ENCODE peak calls at places on chromosomes 2 and 18, in four cellular contexts. One of them, this sample, is unnamed.

GRCh38 chr2:64491426-64491825 is 32.7 kb upstream of the AFTPH start:
- DNase-seq in HepG2: no peak
- DNase-seq in H1: no peak
- DNase-seq in HCT116: no peak
- DNase-seq in this sample: no peak

GRCh38 chr2:207711750-207712487 is 479 bp downstream of the CCNYL1 start:
- DNase-seq in HCT116: no peak
- DNase-seq in H1: no peak
- DNase-seq in HepG2: no peak
- DNase-seq in this sample: peak; percentile 23

GRCh38 chr2:235008584-235009044 is 56.8 kb downstream of the SH3BP4 start:
- DNase-seq in HCT116: peak; percentile 69
- DNase-seq in HepG2: peak; percentile 55
- DNase-seq in H1: no peak
- DNase-seq in this sample: no peak

GRCh38 chr2:135850811-135851668 is 14.1 kb upstream of the LCT start:
- DNase-seq in H1: no peak
- DNase-seq in HCT116: no peak
- DNase-seq in HepG2: peak; percentile 30
- DNase-seq in this sample: no peak

GRCh38 chr2:217691920-217692666 is 310.7 kb downstream of the TNS1 start:
- DNase-seq in HepG2: no peak
- DNase-seq in HCT116: no peak
- DNase-seq in H1: no peak
- DNase-seq in this sample: no peak

GRCh38 chr2:101442667-101443061 is 32.2 kb downstream of the RFX8 start:
- DNase-seq in HepG2: peak; percentile 59
- DNase-seq in H1: no peak
- DNase-seq in HCT116: peak; percentile 12
- DNase-seq in this sample: no peak

GRCh38 chr2:30147715-30148611 is 1.2 kb downstream of the YPEL5 start:
- DNase-seq in HCT116: no peak
- DNase-seq in HepG2: peak; percentile 44
- DNase-seq in H1: no peak
- DNase-seq in this sample: peak; percentile 93

GRCh38 chr18:57771183-57771582 is 31.9 kb downstream of the ATP8B1 start:
- DNase-seq in H1: no peak
- DNase-seq in HepG2: no peak
- DNase-seq in HCT116: no peak
- DNase-seq in this sample: no peak

GRCh38 chr2:209988010-209988409 is 14.4 kb upstream of the RPE start:
- DNase-seq in H1: no peak
- DNase-seq in HepG2: no peak
- DNase-seq in HCT116: no peak
- DNase-seq in this sample: peak; percentile 19

GRCh38 chr2:188811522-188811921 is 162.7 kb upstream of the COL3A1 start:
- DNase-seq in HCT116: no peak
- DNase-seq in HepG2: no peak
- DNase-seq in H1: no peak
- DNase-seq in this sample: no peak

GRCh38 chr2:39631715-39632114 is 34.0 kb upstream of the TMEM178A start:
- DNase-seq in HepG2: no peak
- DNase-seq in HCT116: no peak
- DNase-seq in H1: no peak
- DNase-seq in this sample: peak; percentile 37

GRCh38 chr2:170092475-170092874 is 85.5 kb upstream of the MYO3B start:
- DNase-seq in HCT116: no peak
- DNase-seq in H1: no peak
- DNase-seq in HepG2: no peak
- DNase-seq in this sample: no peak

GRCh38 chr2:120576509-120577474 is 158.9 kb upstream of the GLI2 start:
- DNase-seq in HepG2: no peak
- DNase-seq in HCT116: no peak
- DNase-seq in H1: no peak
- DNase-seq in this sample: no peak

GRCh38 chr2:210288376-210288775 is 26.6 kb downstream of the MYL1 start:
- DNase-seq in HCT116: no peak
- DNase-seq in HepG2: no peak
- DNase-seq in H1: no peak
- DNase-seq in this sample: no peak

GRCh38 chr2:189552991-189553404 is 27.6 kb downstream of the SLC40A1 start:
- DNase-seq in HepG2: peak; percentile 87
- DNase-seq in H1: no peak
- DNase-seq in HCT116: no peak
- DNase-seq in this sample: no peak

GRCh38 chr2:130375291-130376266 is 19.7 kb downstream of the PTPN18 start:
- DNase-seq in HepG2: no peak
- DNase-seq in HCT116: no peak
- DNase-seq in H1: no peak
- DNase-seq in this sample: no peak

GRCh38 chr2:230660294-230661060 is 52.2 kb upstream of the CAB39 start:
- DNase-seq in HepG2: peak; percentile 47
- DNase-seq in HCT116: no peak
- DNase-seq in H1: no peak
- DNase-seq in this sample: peak; percentile 39

GRCh38 chr2:79850912-79851311 is 338.1 kb downstream of the CTNNA2 start:
- DNase-seq in HCT116: no peak
- DNase-seq in H1: no peak
- DNase-seq in HepG2: no peak
- DNase-seq in this sample: no peak

GRCh38 chr18:6983366-6983765 is 134.2 kb downstream of the LAMA1 start:
- DNase-seq in HepG2: no peak
- DNase-seq in HCT116: no peak
- DNase-seq in H1: no peak
- DNase-seq in this sample: no peak

GRCh38 chr2:46984034-46984433 is 68.4 kb upstream of the MCFD2 start:
- DNase-seq in H1: no peak
- DNase-seq in HCT116: no peak
- DNase-seq in HepG2: no peak
- DNase-seq in this sample: no peak

GRCh38 chr2:224802407-224802806 is 86.2 kb upstream of the CCDC195 start:
- DNase-seq in H1: no peak
- DNase-seq in HCT116: no peak
- DNase-seq in HepG2: no peak
- DNase-seq in this sample: no peak

GRCh38 chr2:42886921-42887320 is 94.5 kb upstream of the HAAO start:
- DNase-seq in H1: no peak
- DNase-seq in HCT116: no peak
- DNase-seq in HepG2: no peak
- DNase-seq in this sample: no peak

GRCh38 chr2:138221358-138221757 is 257.1 kb downstream of the HNMT start:
- DNase-seq in HCT116: no peak
- DNase-seq in H1: no peak
- DNase-seq in HepG2: peak; percentile 45
- DNase-seq in this sample: no peak

GRCh38 chr2:203756161-203756560 is 49.7 kb downstream of the CD28 start:
- DNase-seq in HCT116: no peak
- DNase-seq in HepG2: no peak
- DNase-seq in H1: no peak
- DNase-seq in this sample: no peak

GRCh38 chr2:203763425-203764272 is 57.2 kb downstream of the CD28 start:
- DNase-seq in HepG2: no peak
- DNase-seq in HCT116: no peak
- DNase-seq in H1: no peak
- DNase-seq in this sample: no peak

GRCh38 chr2:203759692-203760365 is 53.4 kb downstream of the CD28 start:
- DNase-seq in HepG2: no peak
- DNase-seq in H1: no peak
- DNase-seq in HCT116: peak; percentile 48
- DNase-seq in this sample: no peak

GRCh38 chr2:203758841-203759691 is 52.6 kb downstream of the CD28 start:
- DNase-seq in HepG2: peak; percentile 36
- DNase-seq in H1: no peak
- DNase-seq in HCT116: no peak
- DNase-seq in this sample: no peak
- TF ChIP-seq FOSL1 in HepG2: no peak
- TF ChIP-seq FOSL1 in H1: no peak
- TF ChIP-seq FOSL1 in HCT116: no peak
- TF ChIP-seq FOSL1 in this sample: no peak

GRCh38 chr2:84152471-84152870 is 306.6 kb downstream of the SUCLG1 start:
- DNase-seq in H1: no peak
- DNase-seq in HCT116: no peak
- DNase-seq in HepG2: no peak
- DNase-seq in this sample: no peak
- TF ChIP-seq FOSL1 in H1: no peak
- TF ChIP-seq FOSL1 in HCT116: no peak
- TF ChIP-seq FOSL1 in HepG2: no peak
- TF ChIP-seq FOSL1 in this sample: no peak

GRCh38 chr18:9613550-9614400 is 584 bp downstream of the PPP4R1 start:
- DNase-seq in HCT116: no peak
- DNase-seq in H1: no peak
- DNase-seq in HepG2: peak; percentile 39
- DNase-seq in this sample: peak; percentile 81
- TF ChIP-seq FOSL1 in HCT116: no peak
- TF ChIP-seq FOSL1 in H1: no peak
- TF ChIP-seq FOSL1 in HepG2: no peak
- TF ChIP-seq FOSL1 in this sample: no peak

DNA sequence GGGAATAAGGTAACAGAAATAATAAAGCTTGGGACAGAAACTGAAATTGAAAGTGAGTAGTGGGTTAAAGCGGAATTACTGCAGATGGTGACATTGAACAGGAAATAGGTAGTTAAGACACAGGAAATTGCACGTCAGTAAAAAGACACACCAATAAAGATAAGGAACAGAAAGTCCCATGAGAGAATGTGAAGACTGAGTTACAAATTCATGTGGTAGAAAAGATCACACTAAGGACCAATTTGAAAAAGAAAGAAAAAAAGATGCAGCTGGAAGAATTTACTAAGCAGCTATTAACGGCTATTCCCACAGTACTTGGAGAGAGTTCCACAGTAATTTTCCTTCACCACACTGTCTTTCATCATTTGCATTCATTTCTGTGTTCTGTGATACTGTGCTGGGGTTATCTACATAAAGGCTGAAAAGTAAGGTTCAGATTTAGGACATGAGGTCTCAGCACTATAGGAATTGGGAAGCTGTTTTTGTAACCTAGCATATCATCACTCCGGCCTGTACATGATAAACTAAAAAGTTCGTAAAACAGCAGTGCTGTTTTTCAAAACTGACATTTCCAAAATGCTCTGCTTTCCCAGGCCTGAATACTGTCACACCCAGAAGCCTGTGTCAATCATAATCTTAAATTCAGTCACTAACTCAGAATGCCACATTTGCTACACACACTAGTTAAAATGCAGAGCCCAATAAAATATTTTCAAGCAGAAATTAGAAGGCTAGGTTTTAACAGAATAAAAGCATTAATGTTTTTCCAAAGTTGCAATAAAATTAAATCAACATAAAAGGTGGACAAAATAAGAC is 42.9 kb downstream of the SRBD1 start:
- DNase-seq in HCT116: no peak
- DNase-seq in HepG2: no peak
- DNase-seq in H1: no peak
- DNase-seq in this sample: no peak
- TF ChIP-seq FOSL1 in HCT116: no peak
- TF ChIP-seq FOSL1 in HepG2: no peak
- TF ChIP-seq FOSL1 in H1: no peak
- TF ChIP-seq FOSL1 in this sample: no peak

DNA sequence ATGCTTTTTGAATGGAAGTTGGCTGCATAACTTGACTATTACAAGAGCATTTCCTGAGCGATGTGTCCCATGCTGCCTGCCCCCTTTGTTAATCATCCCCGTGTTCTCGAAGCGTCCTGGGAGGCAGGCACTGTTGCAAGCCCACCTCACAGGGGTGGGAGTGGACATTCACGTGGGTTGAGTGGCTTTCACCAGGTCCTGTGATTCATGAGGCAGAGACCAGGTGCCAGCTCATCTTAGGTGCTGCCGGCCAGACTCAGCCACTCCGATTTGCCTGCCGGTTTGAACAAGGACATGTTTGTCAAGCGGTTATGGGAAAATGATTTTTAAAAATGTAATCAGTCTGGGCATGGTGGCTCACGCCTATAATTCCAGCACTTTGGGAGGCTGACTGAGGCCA is 112.5 kb downstream of the ZNF532 start:
- DNase-seq in HCT116: no peak
- DNase-seq in H1: no peak
- DNase-seq in HepG2: no peak
- DNase-seq in this sample: no peak
- TF ChIP-seq FOSL1 in HCT116: no peak
- TF ChIP-seq FOSL1 in H1: no peak
- TF ChIP-seq FOSL1 in HepG2: no peak
- TF ChIP-seq FOSL1 in this sample: no peak

GRCh38 chr2:70479816-70480215 is 73.8 kb downstream of the TGFA start:
- DNase-seq in HepG2: no peak
- DNase-seq in H1: no peak
- DNase-seq in HCT116: no peak
- DNase-seq in this sample: no peak

GRCh38 chr2:70482401-70482800 is 71.2 kb downstream of the TGFA start:
- DNase-seq in HCT116: no peak
- DNase-seq in H1: no peak
- DNase-seq in HepG2: no peak
- DNase-seq in this sample: no peak

GRCh38 chr2:70477473-70477872 is 76.2 kb downstream of the TGFA start:
- DNase-seq in H1: peak; percentile 23
- DNase-seq in HepG2: peak; percentile 39
- DNase-seq in HCT116: no peak
- DNase-seq in this sample: no peak

GRCh38 chr2:70484086-70484485 is 69.5 kb downstream of the TGFA start:
- DNase-seq in H1: no peak
- DNase-seq in HepG2: no peak
- DNase-seq in HCT116: no peak
- DNase-seq in this sample: no peak

GRCh38 chr2:70480468-70480867 is 73.2 kb downstream of the TGFA start:
- DNase-seq in HepG2: no peak
- DNase-seq in HCT116: no peak
- DNase-seq in H1: no peak
- DNase-seq in this sample: no peak
- TF ChIP-seq FOSL1 in HepG2: no peak
- TF ChIP-seq FOSL1 in HCT116: no peak
- TF ChIP-seq FOSL1 in H1: no peak
- TF ChIP-seq FOSL1 in this sample: no peak

DNA sequence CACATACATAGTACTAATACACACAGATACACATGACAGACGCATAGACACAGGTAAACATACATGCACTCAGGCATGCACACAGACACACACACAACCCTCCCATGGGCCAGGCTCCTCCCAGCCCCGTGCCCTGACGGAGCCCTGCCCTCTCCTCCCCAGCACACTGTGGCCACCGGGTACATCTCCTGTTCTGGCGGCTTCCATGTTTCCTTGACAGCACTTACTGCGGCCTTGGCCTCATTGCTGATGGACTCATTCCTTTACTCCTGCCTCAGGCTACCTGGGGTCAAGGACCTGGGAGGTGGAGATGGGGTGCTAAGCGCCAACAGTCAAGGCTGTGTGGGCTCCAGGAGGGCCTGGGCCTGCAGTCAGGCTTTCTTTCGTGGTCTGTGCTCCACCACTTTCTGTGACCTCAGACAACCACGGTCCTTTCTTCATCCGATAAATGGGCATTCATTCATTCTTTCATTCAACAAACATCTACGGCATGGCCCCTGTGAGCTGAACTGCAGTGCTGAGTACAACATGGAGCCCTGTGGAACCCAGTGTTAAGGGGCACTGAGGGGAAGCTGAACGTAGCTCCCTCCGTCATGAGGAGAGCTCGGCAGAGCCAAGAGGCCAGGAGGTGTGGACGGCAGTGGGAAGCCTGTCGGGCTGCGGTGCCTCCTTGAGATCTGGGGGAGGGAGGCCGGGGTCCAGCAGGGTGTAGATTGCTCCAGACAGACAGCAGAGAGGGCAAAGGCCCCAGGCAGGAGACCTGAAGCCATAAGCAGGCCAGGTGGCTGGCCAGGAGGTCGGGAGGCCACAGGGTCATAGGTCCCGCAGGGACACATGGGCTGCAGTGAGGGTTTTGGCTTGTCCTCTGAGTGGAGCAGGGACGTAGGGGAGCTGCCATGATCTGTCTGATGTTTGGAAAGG is 190.4 kb upstream of the HDAC4 start:
- DNase-seq in H1: no peak
- DNase-seq in HepG2: no peak
- DNase-seq in HCT116: no peak
- DNase-seq in this sample: no peak
- TF ChIP-seq FOSL1 in H1: no peak
- TF ChIP-seq FOSL1 in HepG2: no peak
- TF ChIP-seq FOSL1 in HCT116: no peak
- TF ChIP-seq FOSL1 in this sample: no peak